ENCODE peak calls at places on chromosomes 3 and 15, in six cellular contexts. One of them, this sample, is unnamed.

GRCh38 chr3:129305592-129306091 is 27.0 kb downstream of the HMCES start:
- DNase-seq in ecto neural progenitor cell: peak
- DNase-seq in activated naive CD8-positive, alpha-beta T cell treated with anti-CD3 and anti-CD28 coated beads for 36 hours: no peak
- DNase-seq in stimulated activated CD4-positive, alpha-beta T cell treated with anti-CD3 and anti-CD28 coated beads, Interleukin-2, amount 100 ng/mL, for 48 hours: peak
- DNase-seq in skeletal muscle cell: peak
- DNase-seq in anterior cingulate cortex: peak
- DNase-seq in this sample: peak

GRCh38 chr15:65577129-65577996 is 33.6 kb downstream of the INTS14 start:
- DNase-seq in stimulated activated CD4-positive, alpha-beta T cell treated with anti-CD3 and anti-CD28 coated beads, Interleukin-2, amount 100 ng/mL, for 48 hours: no peak
- DNase-seq in activated naive CD8-positive, alpha-beta T cell treated with anti-CD3 and anti-CD28 coated beads for 36 hours: no peak
- DNase-seq in anterior cingulate cortex: no peak
- DNase-seq in ecto neural progenitor cell: no peak
- DNase-seq in skeletal muscle cell: no peak
- DNase-seq in this sample: no peak

GRCh38 chr15:83209333-83209732 is 1.7 kb upstream of the HDGFL3 start:
- DNase-seq in ecto neural progenitor cell: no peak
- DNase-seq in stimulated activated CD4-positive, alpha-beta T cell treated with anti-CD3 and anti-CD28 coated beads, Interleukin-2, amount 100 ng/mL, for 48 hours: no peak
- DNase-seq in activated naive CD8-positive, alpha-beta T cell treated with anti-CD3 and anti-CD28 coated beads for 36 hours: no peak
- DNase-seq in skeletal muscle cell: no peak
- DNase-seq in anterior cingulate cortex: no peak
- DNase-seq in this sample: no peak

GRCh38 chr15:66875588-66876422 is 173.8 kb downstream of the SMAD6 start:
- DNase-seq in skeletal muscle cell: no peak
- DNase-seq in activated naive CD8-positive, alpha-beta T cell treated with anti-CD3 and anti-CD28 coated beads for 36 hours: no peak
- DNase-seq in stimulated activated CD4-positive, alpha-beta T cell treated with anti-CD3 and anti-CD28 coated beads, Interleukin-2, amount 100 ng/mL, for 48 hours: no peak
- DNase-seq in ecto neural progenitor cell: peak
- DNase-seq in anterior cingulate cortex: no peak
- DNase-seq in this sample: no peak

GRCh38 chr3:197830308-197830966 is 39.4 kb downstream of the LRCH3 start:
- DNase-seq in stimulated activated CD4-positive, alpha-beta T cell treated with anti-CD3 and anti-CD28 coated beads, Interleukin-2, amount 100 ng/mL, for 48 hours: no peak
- DNase-seq in activated naive CD8-positive, alpha-beta T cell treated with anti-CD3 and anti-CD28 coated beads for 36 hours: no peak
- DNase-seq in ecto neural progenitor cell: no peak
- DNase-seq in anterior cingulate cortex: no peak
- DNase-seq in skeletal muscle cell: no peak
- DNase-seq in this sample: no peak

GRCh38 chr3:177228601-177229190 is 31.4 kb upstream of the TBL1XR1 start:
- DNase-seq in activated naive CD8-positive, alpha-beta T cell treated with anti-CD3 and anti-CD28 coated beads for 36 hours: no peak
- DNase-seq in anterior cingulate cortex: no peak
- DNase-seq in skeletal muscle cell: no peak
- DNase-seq in stimulated activated CD4-positive, alpha-beta T cell treated with anti-CD3 and anti-CD28 coated beads, Interleukin-2, amount 100 ng/mL, for 48 hours: no peak
- DNase-seq in ecto neural progenitor cell: no peak
- DNase-seq in this sample: no peak

GRCh38 chr3:65833761-65834505 is 204.8 kb downstream of the MAGI1 start:
- DNase-seq in activated naive CD8-positive, alpha-beta T cell treated with anti-CD3 and anti-CD28 coated beads for 36 hours: no peak
- DNase-seq in skeletal muscle cell: no peak
- DNase-seq in stimulated activated CD4-positive, alpha-beta T cell treated with anti-CD3 and anti-CD28 coated beads, Interleukin-2, amount 100 ng/mL, for 48 hours: no peak
- DNase-seq in ecto neural progenitor cell: no peak
- DNase-seq in anterior cingulate cortex: peak
- DNase-seq in this sample: no peak

GRCh38 chr15:73994912-73995622 is 551 bp downstream of the PML start:
- DNase-seq in stimulated activated CD4-positive, alpha-beta T cell treated with anti-CD3 and anti-CD28 coated beads, Interleukin-2, amount 100 ng/mL, for 48 hours: no peak
- DNase-seq in skeletal muscle cell: no peak
- DNase-seq in ecto neural progenitor cell: no peak
- DNase-seq in activated naive CD8-positive, alpha-beta T cell treated with anti-CD3 and anti-CD28 coated beads for 36 hours: no peak
- DNase-seq in anterior cingulate cortex: peak
- DNase-seq in this sample: no peak

GRCh38 chr15:78372880-78373279 is 32.7 kb downstream of the CRABP1 start:
- DNase-seq in skeletal muscle cell: no peak
- DNase-seq in anterior cingulate cortex: no peak
- DNase-seq in ecto neural progenitor cell: no peak
- DNase-seq in stimulated activated CD4-positive, alpha-beta T cell treated with anti-CD3 and anti-CD28 coated beads, Interleukin-2, amount 100 ng/mL, for 48 hours: no peak
- DNase-seq in activated naive CD8-positive, alpha-beta T cell treated with anti-CD3 and anti-CD28 coated beads for 36 hours: no peak
- DNase-seq in this sample: no peak

GRCh38 chr3:13896473-13897154 is 16.7 kb upstream of the WNT7A start:
- DNase-seq in stimulated activated CD4-positive, alpha-beta T cell treated with anti-CD3 and anti-CD28 coated beads, Interleukin-2, amount 100 ng/mL, for 48 hours: no peak
- DNase-seq in ecto neural progenitor cell: peak
- DNase-seq in anterior cingulate cortex: peak
- DNase-seq in skeletal muscle cell: peak
- DNase-seq in activated naive CD8-positive, alpha-beta T cell treated with anti-CD3 and anti-CD28 coated beads for 36 hours: peak
- DNase-seq in this sample: no peak

GRCh38 chr3:39104961-39105686 is 2.3 kb downstream of the GORASP1 start:
- DNase-seq in anterior cingulate cortex: no peak
- DNase-seq in ecto neural progenitor cell: no peak
- DNase-seq in activated naive CD8-positive, alpha-beta T cell treated with anti-CD3 and anti-CD28 coated beads for 36 hours: no peak
- DNase-seq in skeletal muscle cell: no peak
- DNase-seq in stimulated activated CD4-positive, alpha-beta T cell treated with anti-CD3 and anti-CD28 coated beads, Interleukin-2, amount 100 ng/mL, for 48 hours: no peak
- DNase-seq in this sample: no peak

This sample was measured in substantia nigra.